ENCODE peak calls at places on chromosomes 7 and 10, in nine cellular contexts. O, U, L, Y, S, R, G, M and E are unnamed samples.
A peak's percentile ranks its signal among the peaks of the same experiment; 100 is the strongest.

GRCh38 chr7:139426258-139427028 is 57.0 kb downstream of the KLRG2 start:
- DNase-seq in O (no peak), U (no peak), L (no peak), Y (peak; percentile 65), S (no peak), R (no peak), G (no peak), M (no peak), E (no peak)

GRCh38 chr10:124560377-124560776 is 98.8 kb downstream of the LHPP start:
- DNase-seq in O (no peak), U (peak; percentile 61), L (no peak), Y (peak; percentile 28), S (peak; percentile 83), R (no peak), G (peak; percentile 23), M (no peak), E (peak; percentile 29)

GRCh38 chr10:2604891-2605290 is 462.5 kb upstream of the PFKP start:
- DNase-seq in O (no peak), U (no peak), L (no peak), Y (no peak), S (no peak), R (no peak), G (no peak), M (no peak), E (no peak)

GRCh38 chr7:31957090-31957720 is 113.0 kb downstream of the PDE1C start:
- DNase-seq in O (no peak), U (no peak), L (no peak), Y (peak; percentile 34), S (peak; percentile 36), R (no peak), G (no peak), M (no peak), E (peak; percentile 43)

GRCh38 chr10:109956454-109957091 is 33.3 kb upstream of the XPNPEP1 start:
- DNase-seq in O (peak; percentile 27), U (no peak), L (peak; percentile 88), Y (peak; percentile 44), S (peak; percentile 46), R (peak; percentile 59), G (no peak), M (no peak), E (peak; percentile 54)

GRCh38 chr7:5248201-5248885 is 34.4 kb upstream of the SLC29A4 start:
- DNase-seq in O (no peak), U (no peak), L (no peak), Y (no peak), S (peak; percentile 9), R (no peak), G (peak; percentile 31), M (peak; percentile 28), E (no peak)

GRCh38 chr10:59175538-59176240 is 754 bp upstream of the PHYHIPL start:
- DNase-seq in O (no peak), U (no peak), L (peak; percentile 27), Y (peak; percentile 8), S (no peak), R (no peak), G (no peak), M (no peak), E (no peak)

GRCh38 chr10:125152646-125153368 is 7.6 kb downstream of the CTBP2 start:
- DNase-seq in O (peak; percentile 72), U (no peak), L (no peak), Y (no peak), S (peak; percentile 47), R (no peak), G (no peak), M (peak; percentile 20), E (peak; percentile 54)

DNA sequence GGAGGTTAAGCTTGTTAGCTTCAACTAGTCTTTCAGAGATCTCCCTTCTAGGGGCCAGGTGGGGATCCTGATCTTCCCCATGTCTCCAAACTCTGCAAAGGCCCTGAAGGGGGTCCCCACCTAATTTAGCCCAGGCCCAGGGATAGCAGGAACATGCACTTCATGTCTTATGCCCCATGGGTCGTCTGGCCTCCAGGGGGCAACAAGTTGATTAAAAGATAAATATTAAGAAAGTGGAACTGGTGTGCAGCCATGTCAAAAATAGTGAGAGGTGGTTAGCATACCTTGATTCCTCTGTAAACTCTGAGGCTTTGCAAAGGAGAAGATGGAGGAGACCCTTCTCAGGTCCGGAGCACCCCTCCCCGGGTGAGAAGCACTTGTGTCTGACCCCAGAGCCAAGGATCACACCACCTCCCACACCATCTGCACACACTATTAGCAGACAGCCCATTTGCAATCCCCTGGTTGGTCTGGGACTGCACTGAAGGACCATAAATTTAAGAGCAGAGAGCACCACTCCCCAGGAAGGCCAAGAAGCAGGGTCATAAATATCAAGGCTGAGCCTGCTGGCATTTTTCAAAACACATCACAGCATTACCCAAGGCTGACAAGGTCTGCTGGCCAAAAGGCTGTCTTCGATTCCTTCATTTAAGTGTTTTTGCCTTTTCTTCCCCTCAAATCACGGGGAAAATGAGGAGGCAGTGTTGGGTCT is 44.2 kb upstream of the LRRC18 start:
- DNase-seq in O (no peak), U (no peak), L (no peak), Y (no peak), S (no peak), R (no peak), G (no peak), M (peak; percentile 45), E (no peak)
- TF ChIP-seq CTCF in O (no peak), U (no peak), L (peak; percentile 2), Y (no peak), S (no peak), R (no peak), G (no peak), M (no peak), E (no peak)

GRCh38 chr7:54956865-54957264 is 62.0 kb upstream of the EGFR start:
- DNase-seq in O (no peak), U (no peak), L (no peak), Y (no peak), S (no peak), R (no peak), G (no peak), M (no peak), E (no peak)

GRCh38 chr7:54963155-54963554 is 55.7 kb upstream of the EGFR start:
- DNase-seq in O (no peak), U (no peak), L (no peak), Y (no peak), S (no peak), R (no peak), G (no peak), M (no peak), E (no peak)

GRCh38 chr7:54961391-54961790 is 57.4 kb upstream of the EGFR start:
- DNase-seq in O (no peak), U (no peak), L (no peak), Y (peak; percentile 64), S (no peak), R (no peak), G (no peak), M (no peak), E (peak; percentile 67)

GRCh38 chr7:54964136-54964535 is 54.7 kb upstream of the EGFR start:
- DNase-seq in O (no peak), U (no peak), L (no peak), Y (no peak), S (no peak), R (no peak), G (no peak), M (no peak), E (peak; percentile 22)

DNA sequence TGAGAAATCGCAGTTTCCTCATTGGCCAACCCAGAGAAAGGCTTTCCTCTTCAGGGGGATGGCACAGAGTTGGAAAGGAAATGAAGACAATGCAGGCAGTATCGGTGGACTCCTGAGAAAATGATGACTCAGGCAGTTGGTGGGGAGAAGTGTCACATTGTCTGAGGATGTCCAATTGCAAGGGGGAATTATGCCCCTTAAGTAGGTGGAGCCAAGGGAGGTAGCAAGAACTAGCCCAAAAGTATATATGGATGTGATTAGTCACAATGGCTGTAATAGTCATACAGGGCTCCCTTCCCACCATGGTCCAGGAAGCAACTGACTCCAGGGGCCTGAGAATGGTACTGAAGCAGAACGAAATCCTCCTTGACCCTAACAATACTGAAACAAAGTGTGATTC is 58.3 kb upstream of the EGFR start:
- DNase-seq in O (no peak), U (no peak), L (no peak), Y (peak; percentile 71), S (peak; percentile 31), R (no peak), G (no peak), M (no peak), E (peak; percentile 57)
- TF ChIP-seq CTCF in O (no peak), U (no peak), L (no peak), Y (no peak), S (no peak), R (no peak), G (no peak), M (no peak), E (no peak)

DNA sequence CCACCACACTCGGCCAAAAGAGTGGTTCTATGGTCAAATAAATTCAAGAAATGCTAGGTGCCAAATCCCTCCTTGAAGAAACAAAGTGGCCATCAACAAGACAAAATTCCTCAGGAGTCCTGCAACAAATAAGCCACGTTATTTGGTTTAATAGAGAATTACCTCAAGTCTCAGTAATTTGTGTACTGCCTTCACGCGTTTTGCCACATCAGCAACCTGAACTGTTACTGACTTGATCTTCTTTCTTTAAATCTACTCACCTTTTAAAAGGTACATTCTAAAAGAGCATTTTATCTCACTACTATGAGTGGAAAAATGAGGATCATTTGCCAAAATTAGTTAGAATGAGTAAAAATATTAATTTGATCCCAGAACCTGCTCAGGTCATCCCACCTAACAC is 34.6 kb upstream of the LCOR start:
- DNase-seq in O (no peak), U (no peak), L (no peak), Y (no peak), S (no peak), R (no peak), G (no peak), M (no peak), E (no peak)
- TF ChIP-seq CTCF in O (no peak), U (no peak), L (no peak), Y (no peak), S (no peak), R (no peak), G (no peak), M (no peak), E (no peak)

GRCh38 chr10:70363292-70363691 is 19.1 kb downstream of the LRRC20 start:
- DNase-seq in O (no peak), U (no peak), L (no peak), Y (no peak), S (no peak), R (no peak), G (no peak), M (no peak), E (no peak)

GRCh38 chr10:70367195-70367796 is 15.1 kb downstream of the LRRC20 start:
- DNase-seq in O (no peak), U (no peak), L (no peak), Y (peak; percentile 57), S (peak; percentile 82), R (no peak), G (no peak), M (no peak), E (no peak)

GRCh38 chr10:70364001-70364771 is 18.2 kb downstream of the LRRC20 start:
- DNase-seq in O (peak; percentile 94), U (peak; percentile 94), L (peak; percentile 95), Y (peak; percentile 99), S (peak; percentile 96), R (peak; percentile 83), G (peak; percentile 90), M (peak; percentile 89), E (peak; percentile 98)

GRCh38 chr10:70362357-70362756 is 20.1 kb downstream of the LRRC20 start:
- DNase-seq in O (no peak), U (no peak), L (no peak), Y (no peak), S (no peak), R (no peak), G (no peak), M (no peak), E (no peak)

DNA sequence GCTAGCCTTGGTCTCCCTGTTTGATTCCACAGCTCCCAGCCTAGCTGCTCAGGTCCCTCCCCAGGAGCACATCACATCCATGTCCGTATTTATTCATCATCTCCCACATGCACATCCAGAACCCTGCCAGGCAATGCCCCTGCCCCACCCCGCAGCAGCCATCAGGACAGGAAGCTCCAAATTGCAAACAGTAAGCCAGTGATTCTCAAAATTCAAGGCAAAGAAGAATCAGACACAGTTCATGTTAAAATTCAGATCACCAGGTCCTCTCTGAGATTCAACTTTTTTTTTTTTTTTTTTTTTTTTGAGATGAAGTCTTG is 17.7 kb downstream of the LRRC20 start:
- DNase-seq in O (no peak), U (no peak), L (no peak), Y (no peak), S (no peak), R (no peak), G (no peak), M (no peak), E (no peak)
- TF ChIP-seq CTCF in O (peak; percentile 20), U (peak; percentile 14), L (no peak), Y (no peak), S (no peak), R (no peak), G (no peak), M (no peak), E (no peak)